ENCODE peak calls at places on chromosomes 12 and 14, in four cellular contexts. T, L, Y and G are unnamed samples.

GRCh38 chr12:105040476-105040875 is 43.8 kb downstream of the ALDH1L2 start:
- DNase-seq in T (no peak), L (no peak), Y (no peak), G (no peak)

GRCh38 chr12:121871501-121871900 is 12.8 kb upstream of the HPD start:
- DNase-seq in T (no peak), L (no peak), Y (no peak), G (no peak)

GRCh38 chr12:75812341-75813018 is 219.1 kb downstream of the PHLDA1 start:
- DNase-seq in T (no peak), L (peak), Y (no peak), G (no peak)

GRCh38 chr14:53838374-53838773 is 118.3 kb downstream of the BMP4 start:
- DNase-seq in T (no peak), L (no peak), Y (no peak), G (no peak)

GRCh38 chr14:90674043-90674670 is 142.1 kb downstream of the TTC7B start:
- DNase-seq in T (no peak), L (no peak), Y (no peak), G (no peak)

GRCh38 chr12:12872934-12873275 is 18.5 kb upstream of the GPRC5A start:
- DNase-seq in T (no peak), L (no peak), Y (no peak), G (no peak)

GRCh38 chr12:14207946-14208612 is 157.4 kb upstream of the ATF7IP start:
- DNase-seq in T (no peak), L (no peak), Y (no peak), G (no peak)

GRCh38 chr12:52539024-52539820 is 13.7 kb downstream of the KRT71 start:
- DNase-seq in T (no peak), L (peak), Y (no peak), G (no peak)

GRCh38 chr14:87888136-87888999 is 104.6 kb downstream of the GALC start:
- DNase-seq in T (no peak), L (no peak), Y (no peak), G (no peak)

GRCh38 chr12:124914392-124915248 is at the start of gene UBC:
- DNase-seq in T (peak), L (peak), Y (peak), G (peak)

GRCh38 chr14:95361373-95362179 is 41.9 kb upstream of the CLMN start:
- DNase-seq in T (no peak), L (no peak), Y (no peak), G (no peak)

GRCh38 chr14:93532550-93532949 is 101.8 kb downstream of the UNC79 start:
- DNase-seq in T (no peak), L (no peak), Y (no peak), G (no peak)

GRCh38 chr12:15227004-15227679 is 5.9 kb upstream of the RERG start:
- DNase-seq in T (no peak), L (no peak), Y (no peak), G (peak)

GRCh38 chr12:46677749-46678148 is 148.0 kb downstream of the SLC38A4 start:
- DNase-seq in T (no peak), L (no peak), Y (no peak), G (no peak)

GRCh38 chr14:89352976-89353817 is 63.8 kb downstream of the FOXN3 start:
- DNase-seq in T (no peak), L (no peak), Y (no peak), G (no peak)

GRCh38 chr12:24709201-24709600 is 239.7 kb downstream of the BCAT1 start:
- DNase-seq in T (no peak), L (no peak), Y (no peak), G (no peak)

GRCh38 chr12:19151298-19151697 is 21.8 kb downstream of the PLEKHA5 start:
- DNase-seq in T (no peak), L (no peak), Y (no peak), G (no peak)

GRCh38 chr14:94386085-94387031 is 2.0 kb downstream of the SERPINA1 start:
- DNase-seq in T (no peak), L (no peak), Y (no peak), G (peak)

GRCh38 chr14:85583311-85583710 is 53.4 kb downstream of the FLRT2 start:
- DNase-seq in T (no peak), L (no peak), Y (no peak), G (no peak)

GRCh38 chr12:110741371-110741770 is 1.3 kb downstream of the PPP1CC start:
- DNase-seq in T (no peak), L (no peak), Y (no peak), G (no peak)

GRCh38 chr12:55720071-55720564 is at the start of gene RDH5:
- DNase-seq in T (no peak), L (no peak), Y (no peak), G (peak)

GRCh38 chr12:109481863-109482262 is 4.4 kb downstream of the UBE3B start:
- DNase-seq in T (no peak), L (no peak), Y (no peak), G (no peak)

GRCh38 chr12:54282949-54283593 is 2.5 kb downstream of the HNRNPA1 start:
- DNase-seq in T (no peak), L (no peak), Y (no peak), G (no peak)

GRCh38 chr12:113130457-113131135 is 5.0 kb downstream of the RASAL1 start:
- DNase-seq in T (no peak), L (no peak), Y (no peak), G (peak)